ENCODE peak calls at places on chromosomes 3 and 15, in four cellular contexts. F is heart right ventricle, X is tibial artery, E is neural progenitor cell. Q is an unnamed sample. For H3K4me1 and H3K36me3, the result is how much of the 10 kb centered on the place peaks cover.

GRCh38 chr15:92599394-92599970 is 56.1 kb downstream of the FAM174B start:
- DNase-seq in X (no peak), E (no peak), F (no peak), Q (no peak)

GRCh38 chr3:148971819-148972218 is 19.5 kb upstream of the GYG1 start:
- DNase-seq in X (peak), E (no peak), F (no peak), Q (no peak)

GRCh38 chr15:35061171-35062163 is 23.6 kb downstream of the NANOGP8 start:
- DNase-seq in E (no peak), X (no peak), F (no peak), Q (no peak)

GRCh38 chr15:101445562-101446526 is 43.7 kb downstream of the PCSK6 start:
- DNase-seq in E (no peak), F (peak), X (no peak), Q (no peak)

GRCh38 chr15:62403164-62403809 is 238.2 kb upstream of the C2CD4B start:
- DNase-seq in F (no peak), E (no peak), X (no peak), Q (no peak)

GRCh38 chr15:101773496-101774100 is 29.7 kb upstream of the OR4F6 start:
- DNase-seq in E (peak), F (no peak), X (no peak), Q (no peak)

GRCh38 chr3:30299674-30300423 is 306.6 kb upstream of the TGFBR2 start:
- DNase-seq in X (no peak), F (no peak), E (no peak), Q (no peak)

GRCh38 chr3:39879581-39879980 is 70.2 kb downstream of the MYRIP start:
- DNase-seq in F (no peak), X (no peak), E (no peak), Q (no peak)

GRCh38 chr3:49518441-49518840 is 35.8 kb upstream of the BSN start:
- DNase-seq in F (no peak), X (no peak), E (no peak), Q (no peak)

GRCh38 chr15:25901841-25902610 is 38.9 kb upstream of the ATP10A start:
- DNase-seq in F (no peak), X (no peak), E (no peak), Q (no peak)

GRCh38 chr3:71487418-71487817 is 96.1 kb downstream of the FOXP1 start:
- DNase-seq in X (no peak), F (no peak), E (no peak), Q (no peak)
- H3K4me1 ChIP-seq in X (under half), F (under half), E (under half), Q (under half)

DNA sequence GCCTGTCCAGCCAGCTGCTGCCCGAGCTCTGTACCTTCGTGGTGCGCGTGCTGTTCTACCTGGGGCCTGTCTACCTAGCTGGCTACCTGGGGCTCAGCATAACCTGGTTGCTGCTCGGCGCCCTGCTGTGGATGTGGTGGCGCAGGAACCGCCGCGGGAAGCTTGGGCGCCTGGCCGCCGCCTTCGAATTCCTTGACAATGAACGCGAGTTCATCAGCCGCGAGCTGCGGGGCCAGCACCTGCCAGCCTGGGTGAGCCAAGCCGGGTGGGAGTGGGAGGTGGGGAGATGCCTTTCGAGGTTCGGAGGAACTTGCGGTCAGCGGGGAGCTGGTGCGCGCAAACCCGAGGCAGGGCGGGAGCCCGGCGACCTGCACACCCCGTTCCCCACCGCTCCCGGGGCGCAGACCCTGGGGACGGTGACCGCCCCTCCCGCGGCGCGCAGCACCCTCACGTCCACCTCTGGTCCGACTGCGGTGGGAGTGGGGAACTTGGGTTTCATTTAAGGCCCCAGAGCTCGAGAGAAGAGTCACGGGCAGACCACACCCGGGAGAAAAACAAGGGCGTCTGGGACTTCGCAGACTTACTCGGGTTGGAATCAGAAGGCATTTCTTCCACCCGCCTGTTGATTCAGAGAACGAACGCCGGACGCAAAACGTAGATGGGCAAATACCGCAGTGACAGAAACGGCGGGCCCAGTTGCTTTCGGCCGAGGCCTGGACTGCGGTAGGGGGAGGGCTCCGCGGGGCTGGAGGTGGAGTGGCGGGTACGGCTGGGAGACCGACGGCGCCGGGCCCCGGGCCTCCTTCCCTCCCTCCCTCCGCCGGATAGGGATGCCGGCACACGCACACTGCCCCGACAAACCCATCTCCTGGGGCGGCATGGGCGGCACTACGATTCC is 708 bp downstream of the ESYT3 start:
- DNase-seq in E (peak), F (no peak), X (no peak), Q (no peak)
- H3K4me3 ChIP-seq in E (peak), F (peak), X (peak), Q (peak)

DNA sequence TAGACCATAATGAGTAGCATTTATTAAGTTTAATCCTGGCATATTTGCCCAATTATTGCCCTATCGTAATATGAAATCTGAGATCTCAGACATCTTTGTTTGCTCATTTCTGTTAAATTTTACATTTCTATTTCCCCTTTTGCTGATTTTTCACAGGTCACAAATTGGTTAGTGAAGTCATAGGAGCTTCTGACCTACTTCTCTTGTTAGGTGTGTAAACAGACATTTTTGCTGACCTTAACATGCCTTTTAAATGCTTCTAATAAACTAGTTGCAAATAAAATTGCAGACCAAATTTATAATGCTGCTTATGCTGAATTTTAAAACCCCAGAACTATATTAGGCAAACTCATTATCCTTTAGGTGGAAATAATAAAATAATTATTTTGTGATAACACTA is 24.6 kb downstream of the OPA1 start:
- DNase-seq in F (no peak), X (no peak), E (no peak), Q (no peak)
- H3K36me3 ChIP-seq in F (half or more), X (under half), E (under half), Q (half or more)

GRCh38 chr3:114556832-114557231 is 263.0 kb downstream of the TIGIT start:
- DNase-seq in E (no peak), X (no peak), F (no peak), Q (no peak)
- H3K4me1 ChIP-seq in E (under half), X (under half), F (under half), Q (under half)

GRCh38 chr15:78155355-78155939 is 6.3 kb downstream of the IDH3A start:
- DNase-seq in E (no peak), F (no peak), X (no peak), Q (no peak)
- H3K4me3 ChIP-seq in E (no peak), F (no peak), X (peak), Q (no peak)

Q was measured in HAP-1.